ENCODE peak calls at places on chromosomes 13 and 19, in five cellular contexts. L, G, S, P and C are unnamed samples.

GRCh38 chr13:111390522-111391270 is 70.3 kb downstream of the TEX29 start:
- DNase-seq in P (no peak), G (no peak), S (no peak), L (no peak), C (peak; percentile 59)

GRCh38 chr13:23086951-23087350 is 93.8 kb upstream of the SGCG start:
- DNase-seq in G (no peak), S (no peak), P (no peak), L (no peak), C (no peak)

GRCh38 chr19:1503089-1503924 is 9.5 kb downstream of the ADAMTSL5 start:
- DNase-seq in L (no peak), S (peak; percentile 56), P (peak; percentile 68), G (peak; percentile 62), C (no peak)

GRCh38 chr13:91632071-91632470 is 233.7 kb downstream of the GPC5 start:
- DNase-seq in G (no peak), L (no peak), P (no peak), S (no peak), C (no peak)

GRCh38 chr19:8392017-8392591 is 1.9 kb downstream of the RAB11B start:
- DNase-seq in G (peak; percentile 66), S (no peak), P (no peak), L (no peak), C (no peak)

GRCh38 chr13:30486230-30487074 is 20.7 kb upstream of the HMGB1 start:
- DNase-seq in S (no peak), L (no peak), P (no peak), G (no peak), C (no peak)

GRCh38 chr19:6216996-6217751 is 62.6 kb downstream of the MLLT1 start:
- DNase-seq in G (peak; percentile 47), L (peak; percentile 59), S (no peak), P (no peak), C (no peak)

GRCh38 chr13:102571075-102571474 is 25.7 kb upstream of the TPP2 start:
- DNase-seq in P (no peak), L (no peak), S (no peak), G (no peak), C (no peak)

GRCh38 chr19:33311326-33311682 is 9.0 kb upstream of the CEBPA start:
- DNase-seq in G (no peak), L (no peak), P (no peak), S (no peak), C (no peak)

GRCh38 chr19:5452594-5453565 is 2.3 kb upstream of the ZNRF4 start:
- DNase-seq in G (no peak), S (no peak), L (no peak), P (no peak), C (no peak)

GRCh38 chr13:65336916-65337315 is 1893.2 kb downstream of the PCDH9 start:
- DNase-seq in G (no peak), P (no peak), S (no peak), L (no peak), C (no peak)

GRCh38 chr13:75685239-75685697 is 49.1 kb downstream of the LMO7 start:
- DNase-seq in S (no peak), P (no peak), G (no peak), L (no peak), C (no peak)

GRCh38 chr13:50016421-50016820 is 1.2 kb downstream of the KCNRG start:
- DNase-seq in P (no peak), G (no peak), L (no peak), S (no peak), C (no peak)

GRCh38 chr19:14782978-14783545 is 4.7 kb upstream of the ADGRE2 start:
- DNase-seq in L (no peak), S (no peak), G (no peak), P (no peak), C (no peak)

GRCh38 chr19:24046550-24046949 is 40.4 kb upstream of the ZNF254 start:
- DNase-seq in L (no peak), S (no peak), G (no peak), P (no peak), C (no peak)

GRCh38 chr19:8074501-8074900 is 21.9 kb downstream of the CCL25 start:
- DNase-seq in G (no peak), P (no peak), L (no peak), S (no peak), C (no peak)

GRCh38 chr13:61247149-61247936 is 168.3 kb downstream of the PCDH20 start:
- DNase-seq in G (no peak), L (no peak), S (no peak), P (no peak), C (no peak)

GRCh38 chr19:5264453-5264852 is 76.2 kb downstream of the PTPRS start:
- DNase-seq in P (no peak), G (no peak), S (no peak), L (no peak), C (no peak)

GRCh38 chr19:44867578-44867977 is 21.5 kb downstream of the NECTIN2 start:
- DNase-seq in G (no peak), L (no peak), P (no peak), S (no peak), C (no peak)

GRCh38 chr19:33906578-33907335 is 110.1 kb downstream of the KCTD15 start:
- DNase-seq in L (no peak), G (peak; percentile 31), S (no peak), P (peak; percentile 72), C (no peak)

GRCh38 chr13:85806553-85807175 is 7.4 kb upstream of the SLITRK6 start:
- DNase-seq in G (no peak), P (no peak), S (no peak), L (no peak), C (no peak)

GRCh38 chr19:34580055-34580336 is 97.0 kb downstream of the SCGB2B2 start:
- DNase-seq in S (no peak), P (no peak), L (no peak), G (no peak), C (no peak)

GRCh38 chr19:47402504-47402903 is 16.8 kb downstream of the MEIS3 start:
- DNase-seq in L (no peak), G (no peak), S (no peak), P (no peak), C (no peak)

GRCh38 chr19:53004242-53004641 is 9.5 kb upstream of the ERVV-1 start:
- DNase-seq in P (no peak), S (no peak), L (no peak), G (no peak), C (no peak)

GRCh38 chr13:111267205-111267604 is 53.2 kb upstream of the TEX29 start:
- DNase-seq in L (no peak), P (no peak), G (no peak), S (no peak), C (no peak)

GRCh38 chr13:72097568-72097967 is 230.6 kb upstream of the DACH1 start:
- DNase-seq in P (no peak), G (no peak), L (no peak), S (no peak), C (no peak)

GRCh38 chr19:3667037-3667638 is 33.1 kb downstream of the PIP5K1C start:
- DNase-seq in L (no peak), S (no peak), G (no peak), P (no peak), C (no peak)

GRCh38 chr19:29806098-29806866 is 5.5 kb upstream of the CCNE1 start:
- DNase-seq in P (no peak), G (peak; percentile 71), L (no peak), S (no peak), C (no peak)

GRCh38 chr13:25732146-25732865 is 319.5 kb downstream of the SHISA2 start:
- DNase-seq in P (no peak), L (no peak), G (no peak), S (no peak), C (no peak)

GRCh38 chr13:104414771-104415170 is 1348.6 kb upstream of the SLC10A2 start:
- DNase-seq in G (no peak), P (no peak), S (no peak), L (no peak), C (no peak)

GRCh38 chr13:66689037-66689619 is 541.0 kb downstream of the PCDH9 start:
- DNase-seq in L (no peak), G (no peak), S (no peak), P (no peak), C (no peak)

GRCh38 chr19:56837492-56837891 is 3.0 kb downstream of the PEG3 start:
- DNase-seq in P (peak; percentile 77), L (peak; percentile 77), G (peak; percentile 82), S (no peak), C (peak; percentile 86)
- H3K4me3 ChIP-seq in P (peak overlapping the region; percentile 49), L (peak overlapping the region; percentile 34), G (peak overlapping the region; percentile 55), S (no peak overlapping the region), C (peak overlapping the region; percentile 76)

GRCh38 chr13:95452376-95452775 is 100.1 kb upstream of the CLDN10 start:
- DNase-seq in G (no peak), S (no peak), L (no peak), P (no peak), C (no peak)

GRCh38 chr13:95455782-95456181 is 96.7 kb upstream of the CLDN10 start:
- DNase-seq in P (no peak), S (no peak), G (no peak), L (no peak), C (no peak)

GRCh38 chr13:95456837-95457236 is 95.7 kb upstream of the CLDN10 start:
- DNase-seq in L (no peak), S (no peak), G (no peak), P (no peak), C (no peak)

GRCh38 chr13:95462801-95463200 is 89.7 kb upstream of the CLDN10 start:
- DNase-seq in P (no peak), S (no peak), L (no peak), G (no peak), C (no peak)

GRCh38 chr13:95457294-95457693 is 95.2 kb upstream of the CLDN10 start:
- DNase-seq in L (no peak), P (no peak), S (no peak), G (no peak), C (no peak)
- H3K4me3 ChIP-seq in L (no peak overlapping the region), P (no peak overlapping the region), S (no peak overlapping the region), G (no peak overlapping the region), C (no peak overlapping the region)

DNA sequence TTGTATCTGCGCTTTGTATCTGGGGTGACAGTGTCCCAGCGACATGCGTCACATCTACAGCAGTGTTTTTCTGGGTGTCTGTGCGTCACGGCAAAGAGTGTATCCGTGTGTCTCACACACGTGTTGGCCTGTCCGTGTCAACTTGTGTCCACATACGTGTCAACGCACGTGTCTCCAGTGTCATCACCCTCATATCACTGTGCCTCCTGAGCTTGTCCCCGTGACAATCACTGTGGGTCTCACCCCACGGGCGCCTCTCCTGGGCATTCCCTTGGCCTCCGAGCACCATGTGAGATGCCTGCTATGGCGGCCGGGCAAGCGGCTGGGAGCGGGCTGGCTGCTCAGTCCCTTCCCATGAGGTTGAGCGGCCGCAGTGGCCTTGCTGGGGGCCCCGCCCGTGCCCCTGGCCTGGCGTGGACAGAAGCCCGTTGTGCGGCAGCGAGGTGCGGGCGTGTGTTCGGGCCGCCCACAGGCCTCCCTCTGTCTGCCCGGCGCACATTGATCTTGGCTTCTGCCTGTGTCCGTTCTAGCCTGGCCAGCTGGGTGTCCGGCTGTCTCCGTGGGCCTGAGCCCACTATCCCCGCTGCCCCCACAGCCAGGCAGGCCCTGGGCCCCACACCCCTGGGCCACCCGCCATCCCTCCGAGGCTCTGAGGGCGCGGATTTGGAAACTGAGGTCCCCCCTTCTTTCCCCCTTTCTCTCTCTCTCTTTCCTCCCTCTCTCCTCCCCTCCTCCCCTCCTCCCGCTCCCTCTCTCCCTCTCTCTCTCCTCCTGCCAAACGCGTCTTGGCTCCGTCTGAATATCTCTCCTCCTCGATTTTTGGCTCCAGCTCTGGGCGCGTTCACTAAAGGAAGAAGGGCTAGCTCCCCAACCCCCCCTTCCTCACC is 6.5 kb downstream of the NFIX start:
- DNase-seq in L (peak; percentile 90), P (peak; percentile 90), S (no peak), G (peak; percentile 86), C (peak; percentile 90)
- H3K4me3 ChIP-seq in L (peak overlapping the region; percentile 28), P (peak overlapping the region; percentile 42), S (no peak overlapping the region), G (peak overlapping the region; percentile 38), C (peak overlapping the region; percentile 69)

GRCh38 chr13:96428904-96429303 is 339.0 kb downstream of the HS6ST3 start:
- DNase-seq in L (no peak), G (no peak), P (no peak), S (no peak), C (no peak)
- H3K4me3 ChIP-seq in L (no peak overlapping the region), G (no peak overlapping the region), P (no peak overlapping the region), S (no peak overlapping the region), C (no peak overlapping the region)